ENCODE peak calls at places on chromosomes 7 and 10, in eight cellular contexts. L is tibial artery; D is mucosa of gallbladder; J is stimulated activated CD8-positive, alpha-beta memory T cell treated with anti-CD3 and anti-CD28 coated beads, Interleukin-12 subunit alpha, Interleukin-12 subunit beta, amount 100 ng/mL, for 1 hour; O is NCI-H2081; A is activated naive CD4-positive, alpha-beta T cell treated with Interleukin-2 at 50 U/mL for 16 hours; B is Kasumi-1; P is Panc1. X is an unnamed sample.

GRCh38 chr7:41193738-41194287 is 509.1 kb downstream of the INHBA start:
- DNase-seq in A (no peak), B (no peak), L (no peak), O (no peak), J (no peak), P (no peak), D (no peak), X (no peak)

GRCh38 chr10:72009430-72010081 is 45.4 kb downstream of the CHST3 start:
- DNase-seq in L (peak), O (peak), B (no peak), A (no peak), J (no peak), P (no peak), D (peak), X (peak)

GRCh38 chr7:69078997-69079769 is 519.1 kb upstream of the AUTS2 start:
- DNase-seq in L (no peak), D (peak), O (no peak), B (no peak), J (no peak), A (no peak), P (no peak), X (no peak)

GRCh38 chr7:41085244-41085643 is 617.6 kb downstream of the INHBA start:
- DNase-seq in P (no peak), D (no peak), J (no peak), B (no peak), A (no peak), O (no peak), L (no peak), X (peak)

GRCh38 chr7:92685146-92686042 is 95.2 kb upstream of the FAM133B start:
- DNase-seq in J (peak), O (no peak), P (no peak), D (no peak), L (no peak), B (no peak), A (peak), X (no peak)

GRCh38 chr7:122535086-122535485 is 163.8 kb downstream of the RNF133 start:
- DNase-seq in L (no peak), P (no peak), J (no peak), A (no peak), B (no peak), D (no peak), O (no peak), X (no peak)

GRCh38 chr7:151167197-151167911 is at the start of gene GBX1:
- DNase-seq in P (no peak), A (peak), L (no peak), B (peak), O (peak), D (no peak), J (no peak), X (peak)

GRCh38 chr10:32140403-32140802 is 84.2 kb upstream of the KIF5B start:
- DNase-seq in J (no peak), L (no peak), A (no peak), D (no peak), B (no peak), P (no peak), O (no peak), X (no peak)

GRCh38 chr10:132861116-132861691 is 75.3 kb upstream of the NKX6-2 start:
- DNase-seq in L (peak), J (no peak), D (no peak), P (no peak), A (no peak), O (no peak), B (no peak), X (no peak)

GRCh38 chr7:100687740-100688592 is 6.1 kb downstream of the GIGYF1 start:
- DNase-seq in O (no peak), P (no peak), J (no peak), D (no peak), B (no peak), A (no peak), L (no peak), X (no peak)

X was measured in SW480.